ENCODE peak calls at places on chromosomes 1 and 21, in nine cellular contexts. Y is tibial nerve, B is fibroblast of pulmonary artery, G is fibroblast of the aortic adventitia, N is psoas muscle, Q is kidney epithelial cell, K is cardiac muscle cell, D is body of pancreas, X is omental fat pad. F is an unnamed sample.
A peak's percentile ranks its signal among the peaks of the same experiment; 100 is the strongest.

GRCh38 chr1:44076093-44076492 is 42.5 kb upstream of the KLF17 start:
- DNase-seq in G (peak; percentile 35), B (peak; percentile 87), Q (peak; percentile 61), Y (no peak), D (no peak), K (peak; percentile 73), N (no peak), X (no peak), F (peak; percentile 32)

GRCh38 chr21:42471716-42472330 is 24.2 kb downstream of the RSPH1 start:
- DNase-seq in X (no peak), Y (no peak), N (no peak), K (no peak), Q (no peak), G (no peak), B (no peak), D (no peak), F (no peak)

GRCh38 chr1:23452011-23452411 is 27.5 kb upstream of the TCEA3 start:
- DNase-seq in G (peak; percentile 51), B (no peak), Y (no peak), D (peak; percentile 95), N (peak; percentile 52), Q (no peak), X (no peak), K (peak; percentile 23), F (peak; percentile 96)

GRCh38 chr1:99438656-99439055 is 174.4 kb downstream of the PLPPR4 start:
- DNase-seq in N (no peak), Y (no peak), X (no peak), K (no peak), G (no peak), B (no peak), D (no peak), Q (no peak), F (no peak)

GRCh38 chr1:211517006-211517405 is 25.0 kb upstream of the RD3 start:
- DNase-seq in D (no peak), B (no peak), Q (no peak), Y (no peak), G (no peak), X (no peak), K (no peak), N (no peak), F (peak; percentile 63)

GRCh38 chr1:99177465-99177864 is 86.8 kb upstream of the PLPPR4 start:
- DNase-seq in Y (no peak), X (no peak), Q (no peak), D (no peak), B (no peak), G (no peak), N (no peak), K (no peak), F (no peak)

GRCh38 chr1:227355542-227356270 is 37.4 kb upstream of the CDC42BPA start:
- DNase-seq in N (no peak), B (no peak), X (no peak), Q (no peak), K (no peak), G (no peak), Y (no peak), D (no peak), F (no peak)

GRCh38 chr1:174721246-174721645 is 273.5 kb downstream of the GPR52 start:
- DNase-seq in X (no peak), Y (no peak), N (no peak), Q (no peak), K (no peak), G (no peak), D (no peak), B (no peak), F (no peak)

GRCh38 chr1:237740831-237741230 is 149.9 kb downstream of the ZP4 start:
- DNase-seq in K (no peak), Y (no peak), D (no peak), G (no peak), X (no peak), B (no peak), Q (peak; percentile 49), N (no peak), F (no peak)

GRCh38 chr1:103106426-103107321 is 1.6 kb downstream of the COL11A1 start:
- DNase-seq in G (peak; percentile 57), K (peak; percentile 57), X (no peak), Q (no peak), N (peak; percentile 12), D (peak; percentile 34), B (peak; percentile 63), Y (peak; percentile 19), F (peak; percentile 60)

GRCh38 chr1:214029796-214030195 is 42.0 kb downstream of the PROX1 start:
- DNase-seq in Y (no peak), X (no peak), D (no peak), K (no peak), Q (no peak), B (no peak), G (no peak), N (no peak), F (no peak)

GRCh38 chr1:220901906-220902305 is 22.7 kb downstream of the HLX start:
- DNase-seq in Q (no peak), Y (no peak), B (no peak), N (no peak), K (no peak), G (peak; percentile 47), D (no peak), X (no peak), F (no peak)

DNA sequence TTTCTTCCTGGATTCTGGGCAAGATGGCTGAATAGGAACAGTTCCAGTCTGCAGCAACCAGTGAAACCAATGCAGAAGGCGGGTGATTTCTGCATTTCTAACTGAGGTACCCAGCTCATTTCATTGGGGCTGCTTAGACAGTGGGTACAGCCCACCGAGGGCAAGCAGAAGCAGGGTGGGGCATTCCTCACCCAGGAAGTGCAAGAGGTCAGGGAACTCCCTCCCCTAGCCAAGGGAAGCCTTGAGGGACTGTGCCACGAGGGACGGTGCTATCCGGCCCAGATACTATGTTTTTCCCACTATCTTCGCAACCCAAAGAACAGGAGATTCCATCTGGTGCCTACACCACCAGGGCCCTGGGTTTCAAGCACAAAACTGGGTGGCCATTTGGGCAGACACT is 121.0 kb downstream of the VAV3 start:
- DNase-seq in D (no peak), K (no peak), N (no peak), B (no peak), X (no peak), G (no peak), Y (no peak), Q (no peak), F (no peak)
- TF ChIP-seq CTCF in D (no peak), K (no peak), N (no peak), B (no peak), X (no peak), G (no peak), Y (no peak), Q (no peak), F (no peak)

DNA sequence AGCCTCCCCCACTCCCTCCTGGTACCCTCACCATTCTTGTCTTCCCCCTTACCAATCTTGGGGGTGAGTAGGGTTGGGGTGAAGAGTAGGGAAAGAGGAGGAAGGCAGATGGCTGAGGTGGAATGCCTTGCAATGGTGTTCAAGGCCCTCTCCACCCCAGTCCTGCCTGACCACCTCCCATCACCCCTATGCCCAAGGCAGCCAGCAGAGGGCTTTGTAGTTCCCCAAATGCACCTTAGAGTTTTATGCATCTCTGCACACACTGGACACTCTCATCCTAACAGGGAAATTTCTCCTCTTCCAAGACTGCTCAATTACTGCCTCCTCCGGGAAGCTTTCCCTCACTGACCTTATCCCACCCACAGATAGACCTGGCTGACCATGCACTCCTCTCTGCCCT is 15.4 kb downstream of the KIF17 start:
- DNase-seq in G (peak; percentile 34), X (no peak), B (peak; percentile 50), D (no peak), K (peak; percentile 32), Y (no peak), Q (no peak), N (no peak), F (peak; percentile 29)
- TF ChIP-seq CTCF in G (peak; percentile 60), X (no peak), B (peak; percentile 55), D (no peak), K (peak; percentile 46), Y (no peak), Q (peak; percentile 36), N (no peak), F (peak; percentile 52)

DNA sequence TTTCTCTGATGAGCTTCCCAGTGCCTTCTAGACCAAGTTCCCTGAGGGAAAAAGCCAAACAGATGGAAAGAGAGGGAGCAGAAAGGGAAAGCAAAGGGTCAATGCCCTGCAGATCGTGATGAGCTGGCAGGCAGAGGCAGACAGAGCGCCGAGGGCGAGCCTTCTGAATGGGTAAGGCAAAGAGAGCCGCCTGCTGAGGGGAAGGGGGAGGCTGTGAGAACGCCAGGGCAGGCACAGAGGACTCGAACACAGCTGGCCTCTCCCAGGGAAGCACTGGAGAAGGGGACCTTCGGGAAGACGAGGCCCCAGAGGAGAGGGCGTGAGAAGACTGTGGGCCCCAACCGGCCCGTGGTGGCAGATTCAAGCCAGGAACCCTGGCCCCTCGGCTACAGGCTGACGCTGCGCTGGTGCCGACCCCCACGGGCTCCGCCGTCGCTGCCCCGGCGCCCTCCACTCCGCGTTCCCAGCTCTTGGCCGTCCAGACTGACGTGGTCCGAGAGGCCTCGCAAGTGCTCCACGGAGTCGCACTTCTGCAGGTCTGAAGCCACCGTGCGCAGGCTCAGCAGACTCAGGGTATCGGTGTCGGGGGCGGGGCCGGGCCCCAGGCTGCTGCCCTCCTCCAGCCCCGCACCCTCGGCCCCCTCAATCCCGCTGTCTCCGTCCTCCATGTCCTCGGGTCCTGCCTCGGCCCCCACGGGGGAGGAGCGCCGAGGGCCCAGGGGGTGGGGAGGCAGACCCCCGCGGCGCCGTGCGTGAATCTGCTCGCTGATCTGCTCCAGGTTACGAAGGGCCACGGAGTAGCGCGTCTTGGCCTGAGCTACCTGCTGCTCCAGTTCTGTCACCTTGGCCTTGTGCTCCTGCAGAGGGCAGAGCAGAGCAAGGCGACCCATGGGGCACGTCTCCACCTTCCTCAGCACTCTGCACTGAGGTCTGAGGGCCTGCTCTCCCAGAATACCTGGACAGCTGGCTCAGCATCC is 13.9 kb downstream of the SH3BP5L start:
- DNase-seq in G (no peak), D (no peak), K (no peak), Y (no peak), Q (no peak), X (no peak), N (no peak), B (no peak), F (no peak)
- TF ChIP-seq CTCF in G (no peak), D (no peak), K (peak; percentile 2), Y (no peak), Q (no peak), X (no peak), N (no peak), B (no peak), F (peak; percentile 12)

GRCh38 chr1:80801691-80802090 is 999.0 kb upstream of the ADGRL2 start:
- DNase-seq in X (no peak), Y (no peak), G (no peak), D (no peak), N (no peak), B (no peak), K (no peak), Q (no peak), F (no peak)

DNA sequence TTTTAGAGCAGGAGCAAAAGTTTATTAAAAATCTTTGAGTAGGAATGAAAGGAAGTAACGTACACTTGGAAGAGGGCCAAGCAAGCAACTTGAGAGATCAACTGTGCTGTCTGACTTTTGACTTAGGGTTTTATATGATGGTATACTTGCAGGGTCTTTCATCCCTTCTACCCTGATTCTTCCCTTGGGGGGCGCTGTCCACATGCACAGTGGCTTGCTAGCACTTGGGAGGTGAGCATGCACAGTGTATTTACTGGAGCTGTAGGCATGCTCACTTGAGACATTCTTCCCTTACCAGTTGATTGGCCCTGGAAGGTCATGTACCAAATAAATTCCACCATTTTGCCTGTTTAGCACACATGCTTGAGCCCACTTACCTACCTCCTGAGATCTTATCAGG is 1001.3 kb upstream of the ADGRL2 start:
- DNase-seq in K (peak; percentile 16), D (no peak), Q (no peak), X (no peak), Y (no peak), B (no peak), N (no peak), G (no peak), F (no peak)
- TF ChIP-seq CTCF in K (no peak), D (no peak), Q (no peak), X (no peak), Y (no peak), B (no peak), N (no peak), G (no peak), F (no peak)

GRCh38 chr1:154696001-154696400 is 88.0 kb upstream of the ADAR start:
- DNase-seq in X (no peak), Y (no peak), G (peak; percentile 16), Q (no peak), K (peak; percentile 21), B (peak; percentile 18), D (no peak), N (no peak), F (no peak)
- TF ChIP-seq CTCF in X (no peak), Y (no peak), G (peak; percentile 58), Q (peak; percentile 14), K (peak; percentile 58), B (peak; percentile 46), D (no peak), N (no peak), F (peak; percentile 15)